ENCODE peak calls at places on chromosomes 3 and 15, in seven cellular contexts. S is lower lobe of right lung, J is WERI-Rb-1, Z is mammary epithelial cell, Y is prostate gland, L is fibroblast of pulmonary artery, A is ovary. U is an unnamed sample.

GRCh38 chr3:115659861-115660260 is 36.6 kb downstream of the GAP43 start:
- DNase-seq in S (no peak), J (no peak), Z (no peak), Y (no peak), L (no peak), A (no peak), U (no peak)

GRCh38 chr3:158918451-158918850 is 116.6 kb downstream of the MFSD1 start:
- DNase-seq in S (no peak), J (no peak), Z (no peak), Y (no peak), L (no peak), A (no peak), U (no peak)

GRCh38 chr15:51229907-51230328 is 108.5 kb downstream of the CYP19A1 start:
- DNase-seq in S (no peak), J (peak), Z (no peak), Y (no peak), L (peak), A (no peak), U (no peak)

GRCh38 chr3:43726511-43726910 is 35.8 kb downstream of the ABHD5 start:
- DNase-seq in S (no peak), J (no peak), Z (no peak), Y (no peak), L (peak), A (no peak), U (no peak)

GRCh38 chr15:93173369-93173768 is 84.4 kb upstream of the RGMA start:
- DNase-seq in S (no peak), J (no peak), Z (peak), Y (no peak), L (peak), A (no peak), U (peak)

GRCh38 chr15:70505411-70505919 is 257.9 kb downstream of the UACA start:
- DNase-seq in S (no peak), J (no peak), Z (peak), Y (peak), L (peak), A (no peak), U (peak)

GRCh38 chr3:55059027-55059629 is 131.3 kb upstream of the LRTM1 start:
- DNase-seq in S (no peak), J (no peak), Z (no peak), Y (no peak), L (peak), A (no peak), U (no peak)

GRCh38 chr3:156176048-156176447 is 55.7 kb downstream of the KCNAB1 start:
- DNase-seq in S (no peak), J (no peak), Z (no peak), Y (no peak), L (no peak), A (no peak), U (no peak)

GRCh38 chr3:65632409-65632808 is 406.3 kb downstream of the MAGI1 start:
- DNase-seq in S (no peak), J (no peak), Z (no peak), Y (no peak), L (no peak), A (no peak), U (no peak)

GRCh38 chr3:72153477-72154314 is 368.7 kb upstream of the PROK2 start:
- DNase-seq in S (no peak), J (no peak), Z (no peak), Y (no peak), L (no peak), A (no peak), U (no peak)

GRCh38 chr3:45507820-45508317 is 86.7 kb upstream of the LIMD1 start:
- DNase-seq in S (no peak), J (peak), Z (no peak), Y (no peak), L (peak), A (no peak), U (no peak)

GRCh38 chr3:13484861-13485590 is 4.9 kb downstream of the HDAC11 start:
- DNase-seq in S (peak), J (no peak), Z (peak), Y (peak), L (peak), A (peak), U (peak)

GRCh38 chr3:48696156-48696555 is 10.4 kb upstream of the NCKIPSD start:
- DNase-seq in S (no peak), J (no peak), Z (no peak), Y (no peak), L (no peak), A (no peak), U (no peak)

GRCh38 chr3:107235193-107235922 is 141.9 kb upstream of the CCDC54 start:
- DNase-seq in S (no peak), J (peak), Z (no peak), Y (no peak), L (peak), A (no peak), U (no peak)

GRCh38 chr3:170741756-170742530 is 128.1 kb downstream of the RPL22L1 start:
- DNase-seq in S (no peak), J (no peak), Z (peak), Y (no peak), L (no peak), A (no peak), U (no peak)

GRCh38 chr15:67091073-67091965 is 25.9 kb downstream of the SMAD3 start:
- DNase-seq in S (peak), J (no peak), Z (peak), Y (no peak), L (peak), A (peak), U (peak)

GRCh38 chr3:25843332-25843731 is 53.4 kb downstream of the OXSM start:
- DNase-seq in S (no peak), J (no peak), Z (no peak), Y (no peak), L (peak), A (no peak), U (no peak)

GRCh38 chr3:45923755-45924154 is 19.5 kb upstream of the CXCR6 start:
- DNase-seq in S (no peak), J (no peak), Z (peak), Y (no peak), L (peak), A (no peak), U (no peak)

GRCh38 chr3:30222436-30222835 is 384.0 kb upstream of the TGFBR2 start:
- DNase-seq in S (no peak), J (no peak), Z (no peak), Y (no peak), L (no peak), A (no peak), U (no peak)

GRCh38 chr3:197960694-197961581 is 921 bp downstream of the LMLN start:
- DNase-seq in S (no peak), J (no peak), Z (no peak), Y (no peak), L (no peak), A (no peak), U (no peak)

GRCh38 chr3:58345457-58345856 is 12.8 kb downstream of the PXK start:
- DNase-seq in S (no peak), J (no peak), Z (no peak), Y (no peak), L (no peak), A (no peak), U (no peak)

GRCh38 chr15:98347866-98348265 is 300.5 kb upstream of the IGF1R start:
- DNase-seq in S (no peak), J (no peak), Z (no peak), Y (no peak), L (no peak), A (no peak), U (no peak)

GRCh38 chr15:69515508-69516290 is 63.1 kb downstream of the RPLP1 start:
- DNase-seq in S (no peak), J (no peak), Z (no peak), Y (no peak), L (no peak), A (no peak), U (no peak)

GRCh38 chr15:64044315-64045105 is 1.8 kb downstream of the DAPK2 start:
- DNase-seq in S (no peak), J (no peak), Z (no peak), Y (no peak), L (no peak), A (no peak), U (no peak)

GRCh38 chr15:82680200-82681102 is 29.2 kb downstream of the AP3B2 start:
- DNase-seq in S (peak), J (peak), Z (peak), Y (peak), L (no peak), A (peak), U (no peak)

DNA sequence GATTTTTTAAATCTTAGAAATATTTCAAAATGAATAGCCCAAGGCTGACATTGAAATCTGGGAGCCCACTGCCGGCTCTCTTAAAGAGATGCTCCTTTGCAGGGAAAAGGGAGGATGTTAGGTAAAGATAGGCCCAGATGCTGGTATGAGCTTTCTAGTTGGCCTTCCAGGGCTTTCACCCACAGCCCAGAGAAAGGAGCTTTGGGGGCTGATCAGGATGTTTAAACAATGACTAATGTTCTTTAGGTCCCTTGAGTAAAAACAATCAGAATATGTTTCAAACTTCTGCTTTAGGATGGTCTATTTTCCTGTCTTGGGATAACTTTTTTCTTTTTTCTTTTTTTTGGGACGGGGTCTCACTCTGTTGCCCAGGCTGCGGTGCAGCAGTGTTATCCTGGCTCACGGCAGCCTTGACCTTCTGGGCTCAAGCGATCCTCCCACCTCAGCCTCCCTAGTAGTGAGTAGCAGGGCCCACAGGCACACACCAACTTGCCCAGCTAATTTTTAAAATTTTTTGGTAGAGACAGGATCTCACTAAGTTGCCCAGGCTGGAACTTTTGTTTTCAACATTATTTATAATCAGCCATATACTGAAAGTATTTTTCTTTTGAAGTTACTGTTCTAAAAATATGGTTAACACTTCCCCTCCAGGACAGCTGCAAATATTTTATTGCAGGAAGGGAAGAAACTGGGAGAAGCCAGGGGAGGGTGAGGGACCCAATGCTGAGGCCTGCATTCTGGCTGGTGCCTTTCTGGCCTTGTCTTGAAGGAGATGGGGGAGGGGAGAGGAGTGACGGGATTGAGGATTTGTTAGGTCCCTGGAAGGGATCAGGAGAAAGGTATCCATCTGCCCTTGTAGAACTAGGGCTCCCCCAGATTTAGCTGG is 70.1 kb downstream of the TRAK1 start:
- DNase-seq in S (no peak), J (peak), Z (no peak), Y (no peak), L (peak), A (no peak), U (no peak)
- H3K4me3 ChIP-seq in S (peak), J (no peak), Z (no peak), Y (no peak), L (no peak), A (no peak), U (no peak)

GRCh38 chr3:94118390-94118789 is 55.5 kb downstream of the NSUN3 start:
- DNase-seq in S (no peak), J (no peak), Z (no peak), Y (no peak), L (no peak), A (no peak), U (no peak)

GRCh38 chr3:94114667-94115066 is 51.8 kb downstream of the NSUN3 start:
- DNase-seq in S (no peak), J (no peak), Z (no peak), Y (no peak), L (no peak), A (no peak), U (no peak)

GRCh38 chr3:94117729-94118128 is 54.9 kb downstream of the NSUN3 start:
- DNase-seq in S (no peak), J (no peak), Z (no peak), Y (no peak), L (no peak), A (no peak), U (no peak)

GRCh38 chr3:94110854-94111253 is 48.0 kb downstream of the NSUN3 start:
- DNase-seq in S (no peak), J (no peak), Z (no peak), Y (no peak), L (no peak), A (no peak), U (no peak)

DNA sequence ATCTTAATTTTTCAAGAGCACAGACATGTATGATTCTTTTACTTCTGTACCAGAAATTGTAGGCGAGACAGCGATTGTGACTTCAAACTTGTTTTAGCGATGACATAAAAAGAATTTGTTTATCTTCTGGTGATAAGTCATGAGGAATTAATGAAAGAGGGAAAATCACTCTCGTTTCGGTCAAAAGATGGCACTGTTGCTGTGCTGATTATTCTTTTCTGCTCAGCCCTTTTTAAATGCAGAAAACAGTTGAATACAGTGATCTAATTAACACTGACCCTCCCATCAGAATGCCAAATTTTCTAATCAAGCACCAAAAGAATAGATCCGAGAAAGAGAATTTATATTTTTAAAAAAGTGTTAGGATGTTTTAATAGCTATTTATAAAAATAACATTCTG is 52.6 kb downstream of the NSUN3 start:
- DNase-seq in S (no peak), J (peak), Z (peak), Y (no peak), L (peak), A (no peak), U (no peak)
- TF ChIP-seq CTCF in S (peak), J (peak), Z (peak), Y (peak), L (peak), A (no peak), U (peak)

DNA sequence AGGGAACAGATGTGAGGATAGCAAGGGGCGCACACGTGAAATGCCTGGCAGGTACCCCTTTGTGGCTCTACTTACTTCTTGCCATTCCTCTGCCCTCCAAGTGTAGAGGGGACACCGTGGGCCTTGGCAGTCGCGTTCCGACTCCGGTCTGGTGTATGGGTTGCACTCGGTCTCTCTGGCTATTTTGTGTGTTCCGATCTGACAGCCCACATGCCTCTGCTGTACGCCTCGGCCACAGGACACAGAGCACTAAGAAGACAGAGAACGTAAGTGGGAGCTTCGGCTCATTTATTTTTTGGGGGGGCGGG is 126.3 kb downstream of the ADAMTS9 start:
- DNase-seq in S (no peak), J (no peak), Z (no peak), Y (no peak), L (no peak), A (peak), U (no peak)
- H3K4me3 ChIP-seq in S (peak), J (no peak), Z (no peak), Y (peak), L (no peak), A (peak), U (peak)

DNA sequence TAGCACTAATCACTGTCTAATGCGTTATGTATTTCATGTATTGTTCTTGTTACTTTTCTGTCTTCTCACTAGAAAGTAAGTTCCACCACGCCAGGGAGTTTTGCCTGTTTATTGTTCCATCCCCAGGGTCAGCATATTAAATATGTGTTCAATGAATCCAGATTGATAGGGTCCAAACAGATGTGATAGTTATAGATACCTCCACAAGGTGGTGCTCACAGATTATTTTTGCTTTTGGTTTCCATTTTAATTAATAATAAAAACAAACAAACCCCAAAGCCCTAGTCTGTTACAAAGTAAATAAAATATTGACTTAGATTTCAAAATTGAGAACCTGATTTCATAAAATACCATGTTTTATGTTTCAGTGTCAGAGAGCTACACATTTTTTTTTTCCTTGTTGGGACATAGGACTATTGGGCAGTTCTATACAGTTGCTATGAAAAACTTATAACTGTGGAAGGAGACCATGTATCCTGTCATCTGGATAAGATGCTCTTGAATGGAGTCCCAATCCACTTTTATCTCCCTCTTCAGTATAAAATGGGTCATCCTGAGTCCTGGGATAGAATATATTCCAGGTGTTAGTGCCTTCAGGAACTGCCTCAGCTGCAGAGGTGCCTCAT is 12.4 kb downstream of the OTOL1 start:
- DNase-seq in S (no peak), J (no peak), Z (no peak), Y (no peak), L (peak), A (no peak), U (no peak)
- TF ChIP-seq CTCF in S (no peak), J (peak), Z (peak), Y (no peak), L (peak), A (no peak), U (peak)

U was measured in retinal pigment epithelial cell.